ENCODE peak calls at places on chromosomes 7 and 10, in seven cellular contexts. N is Panc1, T is GM23338, G is HL-60, K is transverse colon, W is endothelial cell of umbilical vein, D is SK-N-SH. H is an unnamed sample.

GRCh38 chr10:48452879-48453412 is 146.5 kb downstream of the MAPK8 start:
- DNase-seq in N (no peak), T (no peak), G (no peak), K (no peak), W (no peak), D (no peak), H (peak; percentile 19)

GRCh38 chr10:6511347-6511746 is 68.7 kb downstream of the PRKCQ start:
- DNase-seq in N (no peak), T (no peak), G (no peak), K (no peak), W (no peak), D (no peak), H (no peak)

GRCh38 chr7:155424301-155425010 is 33.5 kb upstream of the EN2 start:
- DNase-seq in N (no peak), T (no peak), G (no peak), K (no peak), W (no peak), D (no peak), H (no peak)

GRCh38 chr7:27640914-27641570 is 21.6 kb downstream of the HIBADH start:
- DNase-seq in N (no peak), T (no peak), G (no peak), K (no peak), W (peak; percentile 96), D (no peak), H (peak; percentile 37)

GRCh38 chr7:105796365-105796764 is 80.0 kb downstream of the ATXN7L1 start:
- DNase-seq in N (no peak), T (no peak), G (no peak), K (no peak), W (no peak), D (no peak), H (no peak)

GRCh38 chr7:84548366-84549085 is 353.9 kb upstream of the SEMA3A start:
- DNase-seq in N (no peak), T (peak; percentile 60), G (no peak), K (no peak), W (no peak), D (no peak), H (no peak)

GRCh38 chr7:121083138-121083789 is 94.8 kb downstream of the CPED1 start:
- DNase-seq in N (no peak), T (no peak), G (no peak), K (no peak), W (peak; percentile 37), D (no peak), H (no peak)

GRCh38 chr7:67407351-67407750 is 410.7 kb downstream of the TYW1 start:
- DNase-seq in N (no peak), T (no peak), G (no peak), K (no peak), W (no peak), D (no peak), H (no peak)

GRCh38 chr10:132006966-132007365 is 25.2 kb upstream of the BNIP3 start:
- DNase-seq in N (no peak), T (peak; percentile 84), G (no peak), K (no peak), W (no peak), D (no peak), H (no peak)

GRCh38 chr10:118584181-118584954 is 11.1 kb downstream of the PRLHR start:
- DNase-seq in N (no peak), T (no peak), G (no peak), K (no peak), W (peak; percentile 12), D (no peak), H (no peak)

GRCh38 chr7:29248713-29249382 is 54.3 kb downstream of the CHN2 start:
- DNase-seq in N (no peak), T (no peak), G (peak; percentile 9), K (no peak), W (no peak), D (no peak), H (no peak)

GRCh38 chr10:72126184-72126871 is 38.0 kb upstream of the SPOCK2 start:
- DNase-seq in N (no peak), T (peak; percentile 70), G (peak; percentile 14), K (no peak), W (peak; percentile 65), D (peak; percentile 45), H (no peak)

GRCh38 chr10:22368402-22368801 is 23.1 kb downstream of the SPAG6 start:
- DNase-seq in N (no peak), T (no peak), G (no peak), K (no peak), W (no peak), D (no peak), H (no peak)

GRCh38 chr7:37511852-37512377 is 63.3 kb upstream of the ELMO1 start:
- DNase-seq in N (no peak), T (no peak), G (no peak), K (no peak), W (no peak), D (no peak), H (no peak)

GRCh38 chr7:112215787-112216186 is 9.3 kb downstream of the ZNF277 start:
- DNase-seq in N (no peak), T (no peak), G (no peak), K (no peak), W (no peak), D (no peak), H (no peak)

GRCh38 chr10:14952851-14953451 is 945 bp downstream of the DCLRE1C start:
- DNase-seq in N (no peak), T (peak; percentile 50), G (peak; percentile 5), K (no peak), W (no peak), D (peak; percentile 34), H (no peak)

GRCh38 chr10:14954001-14954770 is at the start of gene DCLRE1C:
- DNase-seq in N (no peak), T (peak; percentile 93), G (peak; percentile 81), K (peak; percentile 96), W (peak; percentile 87), D (peak; percentile 95), H (peak; percentile 93)

GRCh38 chr10:14954934-14955333 is 1.0 kb upstream of the DCLRE1C start:
- DNase-seq in N (no peak), T (no peak), G (no peak), K (no peak), W (no peak), D (no peak), H (no peak)

GRCh38 chr10:14949291-14949690 is 4.6 kb downstream of the DCLRE1C start:
- DNase-seq in N (no peak), T (no peak), G (no peak), K (no peak), W (no peak), D (no peak), H (no peak)

DNA sequence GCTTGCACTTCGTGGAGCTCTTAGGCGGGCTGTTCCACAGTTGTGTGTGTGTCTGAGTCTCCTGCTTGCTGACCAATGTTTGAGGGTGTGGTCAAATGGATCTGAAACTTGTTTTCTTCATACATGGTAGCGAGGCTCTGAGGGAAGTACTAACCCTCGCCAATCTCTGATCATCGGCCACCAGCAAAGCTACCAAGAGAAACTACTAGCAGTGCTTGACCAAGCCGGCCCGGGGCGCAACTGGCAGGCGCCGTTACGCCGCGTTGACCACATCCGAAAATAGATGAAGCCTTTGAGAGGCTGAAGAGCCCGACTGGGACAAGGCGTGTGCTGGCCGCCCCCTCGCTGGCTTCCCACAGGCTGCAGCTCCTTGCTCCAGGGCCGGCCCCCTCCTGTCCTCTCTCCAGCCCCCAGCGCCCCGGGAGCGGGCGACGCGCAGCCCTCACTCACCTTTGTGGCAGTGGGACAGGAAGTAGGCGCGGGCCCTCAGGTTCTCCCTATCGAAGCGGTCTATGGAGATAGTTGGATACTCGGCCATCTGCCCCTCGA is 370 bp downstream of the DCLRE1C start:
- DNase-seq in N (no peak), T (peak; percentile 59), G (no peak), K (peak; percentile 61), W (peak; percentile 62), D (peak; percentile 76), H (peak; percentile 51)
- TF ChIP-seq CTCF in N (no peak), T (no peak), G (no peak), K (no peak), W (peak; percentile 20), D (peak; percentile 29), H (no peak)

GRCh38 chr10:97474918-97475317 is 23.3 kb downstream of the MMS19 start:
- DNase-seq in N (no peak), T (no peak), G (no peak), K (no peak), W (no peak), D (no peak), H (no peak)

GRCh38 chr10:97475936-97476594 is 22.2 kb downstream of the MMS19 start:
- DNase-seq in N (no peak), T (no peak), G (peak; percentile 84), K (no peak), W (no peak), D (no peak), H (no peak)

GRCh38 chr10:97481071-97481470 is 17.2 kb downstream of the MMS19 start:
- DNase-seq in N (no peak), T (no peak), G (no peak), K (no peak), W (no peak), D (no peak), H (no peak)

GRCh38 chr10:97483526-97483925 is 14.7 kb downstream of the MMS19 start:
- DNase-seq in N (no peak), T (no peak), G (no peak), K (no peak), W (peak; percentile 53), D (no peak), H (no peak)

DNA sequence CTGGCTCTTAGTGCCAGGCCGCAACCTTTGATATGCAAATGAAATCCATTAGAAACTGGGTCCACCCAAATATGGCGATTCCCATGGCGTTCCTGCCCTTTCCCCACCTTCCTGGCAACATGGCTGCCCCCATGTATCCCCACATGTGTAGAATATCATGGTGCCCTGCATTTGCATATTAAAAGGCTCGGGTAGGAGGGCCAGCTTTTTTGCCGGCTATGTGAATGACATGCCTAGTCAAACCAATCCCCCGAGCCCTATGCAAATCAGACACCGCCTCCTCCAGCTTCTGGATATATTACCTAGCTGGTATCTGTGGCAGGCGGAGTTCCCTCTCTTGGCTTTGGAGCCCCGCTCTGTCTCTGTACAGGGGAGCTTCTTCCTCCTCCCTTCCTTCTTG is 18.3 kb downstream of the MMS19 start:
- DNase-seq in N (no peak), T (peak; percentile 99), G (no peak), K (no peak), W (no peak), D (no peak), H (no peak)
- TF ChIP-seq POLR2AphosphoS5 in N (no peak), T (no peak), G (no peak), K (no peak), W (no peak), D (no peak), H (no peak)

GRCh38 chr10:127827354-127828140 is 65.2 kb downstream of the CLRN3 start:
- DNase-seq in N (no peak), T (no peak), G (no peak), K (no peak), W (no peak), D (no peak), H (no peak)
- H3K27me3 ChIP-seq in N (peaks cover 2% of the 10 kb centered on the region), T (no peaks in the 10 kb centered on the region), G (no peaks in the 10 kb centered on the region), K (no peaks in the 10 kb centered on the region), W (no peaks in the 10 kb centered on the region), D (no peaks in the 10 kb centered on the region), H (no peaks in the 10 kb centered on the region)

DNA sequence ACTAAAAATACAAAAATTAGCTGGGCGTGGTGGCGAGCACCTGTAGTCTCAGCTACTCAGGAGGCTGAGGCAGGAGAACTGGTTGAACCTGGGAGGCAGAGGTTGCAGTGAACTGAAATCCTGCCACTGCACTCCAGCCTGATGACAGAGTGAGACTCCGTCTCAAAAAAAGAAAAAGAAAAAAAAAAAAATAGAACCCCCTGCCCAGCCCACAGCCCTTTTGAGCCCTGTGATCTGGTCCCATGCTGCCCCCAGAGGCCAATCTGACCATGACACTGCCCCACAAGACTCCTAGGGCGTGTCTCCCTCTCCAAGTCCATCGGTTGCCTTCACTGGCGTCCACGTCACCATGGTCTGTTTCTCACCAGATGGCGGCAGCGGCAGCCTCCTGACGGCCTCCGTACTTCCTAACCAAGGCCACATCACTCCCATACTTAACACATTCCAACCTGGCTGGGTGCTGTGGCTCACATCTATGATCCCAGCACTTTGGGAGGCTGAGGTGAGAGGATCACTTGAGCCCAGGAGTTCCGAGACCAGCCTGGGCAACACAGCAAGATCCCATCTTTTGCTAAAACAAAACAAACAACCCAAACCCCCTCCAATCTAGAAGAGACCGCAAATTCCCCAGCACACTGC is 18.0 kb downstream of the STX1A start:
- DNase-seq in N (peak; percentile 76), T (peak; percentile 94), G (peak; percentile 23), K (peak; percentile 62), W (peak; percentile 46), D (peak; percentile 92), H (no peak)
- TF ChIP-seq CTCF in N (peak; percentile 93), T (peak; percentile 80), G (peak; percentile 2), K (peak; percentile 64), W (peak; percentile 68), D (peak; percentile 83), H (no peak)

H was measured in stomach.